ENCODE peak calls at places on chromosome 14, in five cellular contexts. S is GM23338, Q is GM12878, D is SK-N-SH, T is Panc1. R is an unnamed sample.

GRCh38 chr14:72236629-72237028 is 304.4 kb downstream of the RGS6 start:
- DNase-seq in D (no peak), Q (no peak), T (no peak), S (peak; percentile 17), R (no peak)

GRCh38 chr14:99389171-99389826 is 91.4 kb downstream of the SETD3 start:
- DNase-seq in T (peak; percentile 5), Q (no peak), S (peak; percentile 92), D (peak; percentile 79), R (no peak)

GRCh38 chr14:22268875-22269274 is 320.1 kb downstream of the DAD1 start:
- DNase-seq in S (no peak), Q (no peak), T (no peak), D (no peak), R (no peak)

GRCh38 chr14:23164250-23164649 is 19.2 kb downstream of the SLC7A8 start:
- DNase-seq in T (no peak), Q (no peak), D (no peak), S (no peak), R (no peak)

GRCh38 chr14:56491299-56492285 is 88.0 kb upstream of the TMEM260 start:
- DNase-seq in Q (peak; percentile 11), S (peak; percentile 97), T (peak; percentile 35), D (peak; percentile 39), R (peak; percentile 27)

GRCh38 chr14:77761205-77761931 is 412 bp upstream of the SNW1 start:
- DNase-seq in Q (peak; percentile 84), S (peak; percentile 72), D (peak; percentile 55), T (peak; percentile 79), R (no peak)

GRCh38 chr14:23936084-23936829 is 17.3 kb upstream of the DHRS4 start:
- DNase-seq in D (no peak), S (no peak), T (no peak), Q (no peak), R (no peak)

GRCh38 chr14:91968280-91968679 is 20.8 kb upstream of the FBLN5 start:
- DNase-seq in D (no peak), Q (no peak), S (no peak), T (no peak), R (no peak)

GRCh38 chr14:55151601-55152000 is 22.5 kb downstream of the LGALS3 start:
- DNase-seq in Q (no peak), S (no peak), D (no peak), T (no peak), R (no peak)

GRCh38 chr14:104145826-104146642 is 7.6 kb downstream of the KIF26A start:
- DNase-seq in Q (no peak), D (peak; percentile 49), T (no peak), S (no peak), R (no peak)
- H3K27me3 ChIP-seq in Q (peaks cover 1% of the 10 kb centered on the region), D (no peaks in the 10 kb centered on the region), T (no peaks in the 10 kb centered on the region), S (no peaks in the 10 kb centered on the region), R (no peaks in the 10 kb centered on the region)

GRCh38 chr14:88204221-88204620 is 118.8 kb downstream of the KCNK10 start:
- DNase-seq in S (no peak), D (no peak), T (no peak), Q (no peak), R (no peak)

GRCh38 chr14:88212691-88213090 is 110.4 kb downstream of the KCNK10 start:
- DNase-seq in T (no peak), S (no peak), Q (no peak), D (no peak), R (no peak)

GRCh38 chr14:88208858-88209257 is 114.2 kb downstream of the KCNK10 start:
- DNase-seq in Q (no peak), S (no peak), T (no peak), D (no peak), R (no peak)

GRCh38 chr14:88210426-88210825 is 112.6 kb downstream of the KCNK10 start:
- DNase-seq in T (no peak), D (no peak), S (no peak), Q (no peak), R (no peak)

GRCh38 chr14:88209273-88209672 is 113.8 kb downstream of the KCNK10 start:
- DNase-seq in D (no peak), Q (no peak), S (no peak), T (no peak), R (no peak)
- TF ChIP-seq REST in D (no peak), Q (no peak), S (no peak), T (no peak), R (no peak)

GRCh38 chr14:87899228-87899627 is 93.8 kb downstream of the GALC start:
- DNase-seq in Q (no peak), S (no peak), D (peak; percentile 6), T (no peak), R (no peak)
- H3K27me3 ChIP-seq in Q (no peaks in the 10 kb centered on the region), S (no peaks in the 10 kb centered on the region), D (no peaks in the 10 kb centered on the region), T (no peaks in the 10 kb centered on the region), R (peaks cover 15% of the 10 kb centered on the region)

GRCh38 chr14:105844047-105844630 is 317.8 kb downstream of the TMEM121 start:
- DNase-seq in Q (no peak), S (no peak), D (no peak), T (no peak), R (no peak)
- TF ChIP-seq REST in Q (no peak), S (no peak), D (no peak), T (no peak), R (no peak)

DNA sequence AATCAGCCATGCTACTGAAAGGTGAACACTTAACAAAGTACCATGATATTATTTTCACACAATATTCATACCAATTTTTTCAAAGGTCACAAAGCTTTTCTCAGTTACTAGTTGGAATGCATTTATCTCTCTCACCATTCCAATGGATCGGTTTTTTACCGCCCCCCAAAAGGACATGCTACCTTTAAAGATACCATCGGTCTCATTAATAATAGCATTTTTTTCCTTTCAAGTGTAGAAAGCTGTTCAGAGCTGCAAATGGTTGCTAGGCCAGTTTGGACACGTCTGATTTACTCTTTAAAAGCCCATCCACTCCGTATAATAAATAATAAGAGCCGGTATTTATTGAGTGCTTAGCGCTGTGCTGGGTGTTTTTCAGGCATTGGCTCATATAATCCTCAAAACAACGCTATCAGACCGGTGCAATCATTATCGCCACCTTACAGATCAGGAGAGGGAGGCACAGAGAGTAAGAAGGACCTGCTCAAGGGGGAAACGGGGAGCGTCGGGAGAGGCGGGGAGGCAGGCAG is 35.0 kb upstream of the STON2 start:
- DNase-seq in Q (no peak), D (no peak), T (no peak), S (no peak), R (no peak)
- H3K27me3 ChIP-seq in Q (peaks cover 12% of the 10 kb centered on the region), D (peaks cover 32% of the 10 kb centered on the region), T (peaks cover 26% of the 10 kb centered on the region), S (peaks cover 25% of the 10 kb centered on the region), R (peaks cover 19% of the 10 kb centered on the region)

GRCh38 chr14:93879362-93879983 is 47.7 kb upstream of the FAM181A start:
- DNase-seq in Q (no peak), T (no peak), D (no peak), S (peak; percentile 17), R (no peak)

GRCh38 chr14:93888995-93889394 is 38.1 kb upstream of the FAM181A start:
- DNase-seq in S (no peak), D (no peak), T (no peak), Q (no peak), R (no peak)

GRCh38 chr14:93880025-93880820 is 46.9 kb upstream of the FAM181A start:
- DNase-seq in D (no peak), T (no peak), Q (no peak), S (peak; percentile 28), R (no peak)

GRCh38 chr14:93889739-93890138 is 37.4 kb upstream of the FAM181A start:
- DNase-seq in D (no peak), S (no peak), Q (no peak), T (no peak), R (no peak)

GRCh38 chr14:93884950-93885349 is 42.2 kb upstream of the FAM181A start:
- DNase-seq in Q (no peak), T (no peak), D (no peak), S (no peak), R (peak; percentile 9)
- TF ChIP-seq REST in Q (no peak), T (no peak), D (no peak), S (no peak), R (no peak)

GRCh38 chr14:96746101-96746500 is 51.1 kb upstream of the VRK1 start:
- DNase-seq in T (no peak), D (no peak), S (no peak), Q (no peak), R (no peak)

GRCh38 chr14:96747006-96747405 is 50.2 kb upstream of the VRK1 start:
- DNase-seq in D (no peak), Q (no peak), T (no peak), S (no peak), R (no peak)

GRCh38 chr14:96747608-96748007 is 49.6 kb upstream of the VRK1 start:
- DNase-seq in S (no peak), T (no peak), D (no peak), Q (no peak), R (no peak)

GRCh38 chr14:96748371-96748770 is 48.8 kb upstream of the VRK1 start:
- DNase-seq in T (no peak), S (no peak), D (no peak), Q (no peak), R (no peak)

DNA sequence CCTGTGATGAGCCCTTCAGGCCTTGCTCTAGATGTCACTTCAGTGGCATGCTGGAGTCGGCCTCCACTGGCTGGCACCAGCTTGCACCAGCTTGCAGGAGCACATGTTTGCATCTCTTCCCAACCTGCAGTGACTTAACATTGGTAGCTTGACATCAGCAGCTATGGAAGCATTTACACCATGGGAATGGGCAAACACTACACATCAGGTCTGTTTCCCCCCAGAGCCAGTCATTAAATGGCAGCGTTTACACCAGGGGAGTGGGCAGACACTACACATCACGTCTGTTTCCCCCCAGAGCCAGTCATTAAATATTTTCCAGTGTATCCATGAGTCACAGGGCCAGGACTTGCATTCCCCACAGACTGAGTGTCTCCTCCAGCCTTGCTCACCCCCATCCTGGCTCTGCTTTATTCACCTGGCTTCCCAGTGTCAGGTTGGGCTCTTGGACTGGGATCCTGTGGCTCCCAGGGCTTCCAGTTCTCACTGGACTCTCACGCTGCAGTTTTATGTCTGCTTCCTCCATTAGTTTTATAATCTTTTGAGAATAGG is 51.6 kb upstream of the VRK1 start:
- DNase-seq in Q (no peak), T (no peak), S (no peak), D (no peak), R (no peak)
- H3K27me3 ChIP-seq in Q (peaks cover 2% of the 10 kb centered on the region), T (peaks cover 6% of the 10 kb centered on the region), S (peaks cover 5% of the 10 kb centered on the region), D (peaks cover 8% of the 10 kb centered on the region), R (peaks cover 5% of the 10 kb centered on the region)

GRCh38 chr14:38065101-38065762 is 142.5 kb upstream of the SSTR1 start:
- DNase-seq in T (no peak), Q (no peak), D (no peak), S (peak; percentile 29), R (no peak)
- TF ChIP-seq REST in T (no peak), Q (no peak), D (no peak), S (no peak), R (no peak)